ENCODE peak calls at places on chromosome 1, in seven cellular contexts. U is hepatocyte, E is MM.1S, G is neural progenitor cell, R is HCT116, P is GM23338, M is GM23248. V is an unnamed sample.

GRCh38 chr1:6260961-6261614 is at the start of gene GPR153:
- DNase-seq in U (peak; percentile 76), E (peak; percentile 45), G (peak; percentile 89), R (no peak), P (peak; percentile 71), M (peak; percentile 73), V (peak; percentile 77)

GRCh38 chr1:219926363-219926998 is 1.9 kb downstream of the SLC30A10 start:
- DNase-seq in U (peak; percentile 37), E (no peak), G (no peak), R (no peak), P (no peak), M (no peak), V (peak; percentile 33)

GRCh38 chr1:181073638-181074037 is 14.9 kb upstream of the IER5 start:
- DNase-seq in U (peak; percentile 46), E (no peak), G (no peak), R (no peak), P (no peak), M (peak; percentile 75), V (peak; percentile 82)

GRCh38 chr1:18058522-18058921 is 49.1 kb upstream of the IGSF21 start:
- DNase-seq in U (no peak), E (no peak), G (peak; percentile 84), R (no peak), P (peak; percentile 26), M (no peak), V (no peak)

GRCh38 chr1:245356891-245357585 is 202.3 kb downstream of the KIF26B start:
- DNase-seq in U (no peak), E (no peak), G (no peak), R (no peak), P (no peak), M (peak; percentile 58), V (no peak)

GRCh38 chr1:97145321-97145956 is 423.9 kb downstream of the PTBP2 start:
- DNase-seq in U (no peak), E (no peak), G (peak; percentile 55), R (no peak), P (no peak), M (peak; percentile 68), V (no peak)

GRCh38 chr1:201999625-202000238 is 10.7 kb upstream of the ELF3 start:
- DNase-seq in U (peak; percentile 80), E (peak; percentile 61), G (peak; percentile 74), R (no peak), P (peak; percentile 90), M (peak; percentile 67), V (peak; percentile 65)

GRCh38 chr1:214678386-214678785 is 75.4 kb downstream of the CENPF start:
- DNase-seq in U (peak; percentile 74), E (no peak), G (no peak), R (no peak), P (no peak), M (no peak), V (peak; percentile 88)

GRCh38 chr1:87760100-87760499 is 431.4 kb downstream of the LMO4 start:
- DNase-seq in U (no peak), E (no peak), G (no peak), R (no peak), P (no peak), M (peak; percentile 65), V (no peak)

GRCh38 chr1:59967141-59967697 is 40.6 kb upstream of the CYP2J2 start:
- DNase-seq in U (peak; percentile 52), E (no peak), G (peak; percentile 27), R (no peak), P (no peak), M (peak; percentile 36), V (peak; percentile 33)

GRCh38 chr1:21262282-21263051 is 27.8 kb downstream of the ECE1 start:
- DNase-seq in U (peak; percentile 85), E (no peak), G (peak; percentile 50), R (no peak), P (peak; percentile 59), M (peak; percentile 94), V (no peak)

GRCh38 chr1:183163311-183163710 is 22.8 kb upstream of the LAMC2 start:
- DNase-seq in U (no peak), E (no peak), G (no peak), R (peak; percentile 80), P (no peak), M (peak; percentile 87), V (peak; percentile 96)

GRCh38 chr1:47213230-47213676 is 18.8 kb downstream of the TAL1 start:
- DNase-seq in U (no peak), E (no peak), G (no peak), R (no peak), P (no peak), M (no peak), V (no peak)

DNA sequence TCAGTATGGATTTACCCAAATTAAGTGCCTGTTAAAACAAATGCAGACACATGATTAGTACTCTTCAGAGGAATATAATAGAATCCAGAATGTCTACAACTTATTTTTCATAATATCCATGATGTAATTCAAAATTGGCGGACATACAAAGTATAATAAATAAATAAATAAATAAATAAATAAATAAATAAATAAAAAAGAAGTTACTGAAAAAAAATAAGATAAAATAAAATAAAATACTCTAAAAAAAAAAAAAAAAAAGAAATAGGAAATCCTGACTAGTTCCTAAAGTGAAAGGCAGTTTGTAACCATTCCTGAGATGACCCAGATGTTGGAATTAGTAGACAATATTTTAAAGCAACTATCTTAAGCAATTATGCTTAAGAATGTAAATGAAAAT is 219.0 kb upstream of the SPAG17 start:
- DNase-seq in U (no peak), E (no peak), G (no peak), R (no peak), P (no peak), M (no peak), V (no peak)
- TF ChIP-seq EZH2phosphoT487 in U (no peak), E (no peak), G (no peak), R (no peak), P (no peak), M (no peak), V (no peak)

GRCh38 chr1:200042119-200042436 is 14.6 kb downstream of the NR5A2 start:
- DNase-seq in U (no peak), E (no peak), G (peak; percentile 58), R (no peak), P (peak; percentile 66), M (peak; percentile 15), V (no peak)

GRCh38 chr1:200039849-200040479 is 12.5 kb downstream of the NR5A2 start:
- DNase-seq in U (no peak), E (no peak), G (peak; percentile 54), R (no peak), P (peak; percentile 17), M (no peak), V (no peak)

GRCh38 chr1:200038987-200039848 is 11.7 kb downstream of the NR5A2 start:
- DNase-seq in U (peak; percentile 58), E (peak; percentile 46), G (peak; percentile 82), R (peak; percentile 10), P (peak; percentile 85), M (peak; percentile 64), V (peak; percentile 71)

GRCh38 chr1:200041337-200042118 is 14.0 kb downstream of the NR5A2 start:
- DNase-seq in U (peak; percentile 21), E (no peak), G (peak; percentile 45), R (no peak), P (peak; percentile 74), M (no peak), V (no peak)

GRCh38 chr1:200040516-200041138 is 13.1 kb downstream of the NR5A2 start:
- DNase-seq in U (peak; percentile 70), E (no peak), G (peak; percentile 59), R (no peak), P (peak; percentile 82), M (no peak), V (no peak)
- TF ChIP-seq EZH2 in U (peak; percentile 9), E (no peak), G (peak; percentile 36), R (no peak), P (peak; percentile 64), M (no peak), V (no peak)

DNA sequence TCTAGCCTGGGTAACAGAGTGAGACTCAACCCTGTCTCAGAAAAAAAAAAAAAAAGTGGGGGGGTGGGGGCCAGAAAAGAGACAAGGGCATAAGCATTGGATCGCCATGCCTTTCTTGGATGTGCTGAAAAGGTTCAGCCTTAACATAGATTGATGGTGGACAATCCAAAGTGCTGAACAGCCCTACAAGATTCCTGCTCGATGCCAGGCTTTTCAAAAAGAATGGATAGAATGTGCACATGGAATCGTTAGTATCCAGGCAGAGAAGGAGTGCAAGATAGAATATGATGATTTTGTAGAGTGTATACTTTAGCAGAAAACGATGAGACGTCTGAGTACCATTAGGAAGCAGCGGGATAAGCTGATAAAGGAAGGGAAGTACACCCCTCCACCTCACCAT is 10.9 kb upstream of the COA7 start:
- DNase-seq in U (no peak), E (no peak), G (no peak), R (no peak), P (no peak), M (no peak), V (no peak)
- TF ChIP-seq EZH2phosphoT487 in U (no peak), E (no peak), G (no peak), R (no peak), P (no peak), M (no peak), V (no peak)

DNA sequence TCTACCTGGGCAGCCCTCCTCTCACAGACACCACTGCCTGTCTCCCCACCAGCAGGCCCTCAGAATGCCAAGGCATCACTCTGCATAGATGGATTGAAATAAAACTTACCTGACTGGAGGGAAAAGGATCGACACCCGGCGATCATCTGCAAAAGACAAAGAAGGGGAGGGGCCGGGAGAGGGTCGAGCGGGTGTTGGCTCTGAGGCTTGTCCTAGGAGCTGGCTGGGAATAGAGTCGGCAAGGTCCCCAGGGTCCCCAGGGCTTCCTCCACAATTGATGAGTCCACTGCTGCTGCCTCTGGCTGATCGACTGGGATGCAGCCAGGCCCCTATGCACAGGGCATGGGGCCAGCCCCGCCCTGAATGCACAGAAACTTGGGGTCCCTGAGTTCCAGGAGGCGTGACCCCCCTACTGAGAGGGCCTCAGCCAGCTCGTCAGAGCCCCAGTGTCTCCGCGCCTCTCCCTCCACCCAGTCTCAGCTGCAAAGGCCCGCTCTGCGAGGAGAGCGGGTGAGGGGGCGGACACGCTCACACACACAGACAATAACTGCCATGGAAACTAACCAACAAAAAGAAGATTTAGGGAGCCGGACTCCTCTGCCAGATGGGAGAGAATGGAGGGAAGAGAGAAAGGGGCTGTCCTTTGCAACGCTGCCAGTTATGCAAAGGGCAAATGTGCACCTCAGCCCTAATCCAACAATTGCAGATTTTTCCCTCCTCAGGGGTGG is at the start of gene KLHDC8A:
- DNase-seq in U (no peak), E (no peak), G (peak; percentile 76), R (no peak), P (peak; percentile 57), M (peak; percentile 35), V (no peak)
- TF ChIP-seq EZH2 in U (no peak), E (no peak), G (no peak), R (no peak), P (no peak), M (no peak), V (no peak)

GRCh38 chr1:206604861-206605260 is 7.4 kb downstream of the EIF2D start:
- DNase-seq in U (no peak), E (no peak), G (no peak), R (no peak), P (no peak), M (no peak), V (no peak)

GRCh38 chr1:206609229-206609991 is 2.9 kb downstream of the EIF2D start:
- DNase-seq in U (no peak), E (no peak), G (no peak), R (no peak), P (no peak), M (no peak), V (no peak)

GRCh38 chr1:206606867-206607266 is 5.4 kb downstream of the EIF2D start:
- DNase-seq in U (peak; percentile 40), E (peak; percentile 66), G (peak; percentile 38), R (peak; percentile 36), P (peak; percentile 70), M (peak; percentile 61), V (peak; percentile 84)

GRCh38 chr1:206612129-206612876 is at the start of gene EIF2D:
- DNase-seq in U (peak; percentile 98), E (peak; percentile 97), G (peak; percentile 97), R (peak; percentile 79), P (peak; percentile 96), M (peak; percentile 96), V (peak; percentile 99)

GRCh38 chr1:206608108-206608698 is 4.1 kb downstream of the EIF2D start:
- DNase-seq in U (peak; percentile 62), E (peak; percentile 54), G (peak; percentile 67), R (peak; percentile 21), P (peak; percentile 65), M (peak; percentile 68), V (peak; percentile 68)
- TF ChIP-seq EZH2phosphoT487 in U (no peak), E (no peak), G (no peak), R (no peak), P (no peak), M (no peak), V (no peak)